ENCODE peak calls at places on chromosomes 13 and 19, in six cellular contexts. One of them, this sample, is unnamed.

GRCh38 chr19:30567535-30568232 is 195.5 kb downstream of the ZNF536 start:
- DNase-seq in A549: no peak
- DNase-seq in heart right ventricle: no peak
- DNase-seq in HepG2: no peak
- DNase-seq in tibial nerve: no peak
- DNase-seq in substantia nigra: no peak
- DNase-seq in this sample: no peak

GRCh38 chr19:55484571-55485438 is at the start of gene NAT14:
- DNase-seq in heart right ventricle: peak
- DNase-seq in tibial nerve: no peak
- DNase-seq in HepG2: peak
- DNase-seq in substantia nigra: peak
- DNase-seq in A549: peak
- DNase-seq in this sample: peak

GRCh38 chr19:5591476-5591875 is 23.7 kb upstream of the TINCR start:
- DNase-seq in tibial nerve: no peak
- DNase-seq in HepG2: no peak
- DNase-seq in substantia nigra: no peak
- DNase-seq in A549: no peak
- DNase-seq in heart right ventricle: no peak
- DNase-seq in this sample: no peak

GRCh38 chr13:59665736-59666135 is 498.0 kb downstream of the DIAPH3 start:
- DNase-seq in heart right ventricle: no peak
- DNase-seq in tibial nerve: no peak
- DNase-seq in HepG2: no peak
- DNase-seq in A549: no peak
- DNase-seq in substantia nigra: no peak
- DNase-seq in this sample: no peak

GRCh38 chr13:84661718-84662117 is 779.4 kb upstream of the SLITRK1 start:
- DNase-seq in tibial nerve: no peak
- DNase-seq in substantia nigra: no peak
- DNase-seq in HepG2: no peak
- DNase-seq in heart right ventricle: no peak
- DNase-seq in A549: no peak
- DNase-seq in this sample: no peak

GRCh38 chr13:110616103-110617101 is 1.1 kb downstream of the NAXD start:
- DNase-seq in substantia nigra: no peak
- DNase-seq in A549: peak
- DNase-seq in HepG2: peak
- DNase-seq in heart right ventricle: no peak
- DNase-seq in tibial nerve: no peak
- DNase-seq in this sample: peak

GRCh38 chr13:89458456-89458855 is 1787.3 kb downstream of the SLITRK5 start:
- DNase-seq in substantia nigra: no peak
- DNase-seq in tibial nerve: no peak
- DNase-seq in HepG2: no peak
- DNase-seq in A549: no peak
- DNase-seq in heart right ventricle: no peak
- DNase-seq in this sample: no peak

GRCh38 chr19:4284176-4284958 is 5.3 kb downstream of the SHD start:
- DNase-seq in HepG2: peak
- DNase-seq in heart right ventricle: no peak
- DNase-seq in substantia nigra: no peak
- DNase-seq in A549: peak
- DNase-seq in tibial nerve: no peak
- DNase-seq in this sample: no peak

GRCh38 chr13:80239571-80240255 is 101.2 kb downstream of the SPRY2 start:
- DNase-seq in heart right ventricle: no peak
- DNase-seq in substantia nigra: no peak
- DNase-seq in tibial nerve: no peak
- DNase-seq in A549: no peak
- DNase-seq in HepG2: no peak
- DNase-seq in this sample: no peak

GRCh38 chr13:80242728-80243427 is 98.0 kb downstream of the SPRY2 start:
- DNase-seq in substantia nigra: no peak
- DNase-seq in A549: no peak
- DNase-seq in HepG2: no peak
- DNase-seq in heart right ventricle: no peak
- DNase-seq in tibial nerve: no peak
- DNase-seq in this sample: no peak

GRCh38 chr13:80244574-80244973 is 96.4 kb downstream of the SPRY2 start:
- DNase-seq in HepG2: no peak
- DNase-seq in A549: no peak
- DNase-seq in substantia nigra: no peak
- DNase-seq in tibial nerve: no peak
- DNase-seq in heart right ventricle: no peak
- DNase-seq in this sample: no peak

GRCh38 chr13:80249906-80250513 is 90.9 kb downstream of the SPRY2 start:
- DNase-seq in A549: no peak
- DNase-seq in tibial nerve: no peak
- DNase-seq in substantia nigra: no peak
- DNase-seq in heart right ventricle: no peak
- DNase-seq in HepG2: no peak
- DNase-seq in this sample: no peak

DNA sequence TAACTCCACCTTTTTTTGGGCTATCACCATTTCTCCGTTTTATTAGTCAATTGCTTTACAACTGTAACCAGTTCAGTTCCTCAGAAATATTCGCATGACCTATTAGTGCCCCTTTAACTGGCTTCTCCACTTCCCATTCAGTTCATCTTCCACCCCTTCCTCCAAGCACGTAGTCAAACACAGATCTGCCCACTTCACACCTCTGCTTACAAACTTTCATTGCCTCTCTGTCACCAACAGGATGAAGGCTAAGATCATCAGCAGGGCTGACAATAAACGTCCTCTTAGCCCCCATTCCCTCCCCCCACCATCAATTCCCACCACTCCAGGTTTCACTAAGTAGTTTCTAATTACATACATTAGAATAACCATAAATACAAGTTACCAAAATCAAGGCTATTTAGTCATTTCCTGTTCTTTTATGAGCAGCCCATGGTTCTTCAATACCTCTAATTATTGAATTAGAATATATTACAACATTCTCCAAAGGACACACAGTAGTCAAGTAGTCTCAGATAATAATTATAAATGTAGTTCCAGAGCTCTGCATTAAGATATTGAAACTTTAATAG is 95.7 kb downstream of the SPRY2 start:
- DNase-seq in HepG2: no peak
- DNase-seq in heart right ventricle: no peak
- DNase-seq in tibial nerve: no peak
- DNase-seq in substantia nigra: no peak
- DNase-seq in A549: no peak
- DNase-seq in this sample: no peak
- H3K27ac ChIP-seq in HepG2: no peak
- H3K27ac ChIP-seq in heart right ventricle: no peak
- H3K27ac ChIP-seq in tibial nerve: no peak
- H3K27ac ChIP-seq in substantia nigra: no peak
- H3K27ac ChIP-seq in A549: no peak
- H3K27ac ChIP-seq in this sample: no peak

DNA sequence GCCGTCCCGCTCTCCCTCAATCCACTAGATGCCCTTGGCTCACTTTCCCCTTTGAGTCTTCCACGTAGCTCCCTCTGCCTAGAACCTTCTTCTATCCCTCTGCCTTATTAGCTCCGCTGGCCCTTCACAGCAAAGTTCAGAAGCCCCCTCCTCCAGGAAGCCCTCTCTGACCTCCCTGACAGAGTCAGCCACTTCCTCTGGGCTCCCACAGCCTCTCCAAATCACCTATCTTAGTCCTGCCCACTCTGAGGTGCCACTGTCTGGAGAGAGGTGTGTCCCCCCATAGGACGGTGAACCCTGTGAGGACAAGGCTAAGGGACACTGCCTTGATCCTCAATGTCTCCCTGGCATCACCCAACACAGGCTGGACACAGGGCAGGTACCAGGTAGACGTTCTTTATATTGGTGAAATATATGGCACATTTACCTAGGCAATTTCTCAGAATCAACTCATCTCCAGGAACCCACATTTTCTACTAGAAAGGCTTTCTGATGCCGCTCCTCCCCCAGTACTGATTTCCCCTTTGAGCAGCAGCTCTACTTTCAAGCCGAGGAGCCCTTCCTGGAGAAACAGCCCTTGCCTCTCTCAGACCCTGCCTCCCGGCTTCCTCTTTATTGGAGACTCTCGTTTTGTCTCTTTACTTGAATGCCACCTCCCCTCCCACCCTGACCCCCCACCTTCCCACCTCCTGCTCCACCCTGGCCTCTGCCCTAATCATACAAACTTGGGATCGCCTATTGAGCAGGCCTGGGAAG is 3.4 kb upstream of the TGFB1 start:
- DNase-seq in A549: no peak
- DNase-seq in substantia nigra: no peak
- DNase-seq in heart right ventricle: no peak
- DNase-seq in tibial nerve: no peak
- DNase-seq in HepG2: no peak
- DNase-seq in this sample: no peak
- H3K27ac ChIP-seq in A549: no peak
- H3K27ac ChIP-seq in substantia nigra: no peak
- H3K27ac ChIP-seq in heart right ventricle: no peak
- H3K27ac ChIP-seq in tibial nerve: no peak
- H3K27ac ChIP-seq in HepG2: no peak
- H3K27ac ChIP-seq in this sample: peak

DNA sequence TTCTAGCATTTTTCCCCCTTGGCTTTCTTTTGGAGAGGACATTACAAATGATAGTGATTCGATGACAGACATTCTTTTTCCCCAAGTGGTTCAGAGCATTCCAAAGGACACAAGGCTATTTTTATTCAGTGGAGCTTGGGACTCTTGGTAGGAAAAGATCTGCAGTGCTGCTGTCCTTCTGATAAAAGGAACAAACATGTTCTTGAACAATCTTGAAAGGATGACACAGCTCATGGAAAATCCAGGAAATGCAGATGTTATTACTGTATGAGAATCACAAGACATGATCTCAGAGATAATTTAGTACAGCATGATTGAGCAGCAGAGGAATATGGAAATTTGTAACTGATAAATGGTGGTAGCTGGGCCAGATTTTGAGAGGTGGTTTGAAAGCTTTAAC is 96.2 kb upstream of the RFC3 start:
- DNase-seq in A549: no peak
- DNase-seq in HepG2: no peak
- DNase-seq in substantia nigra: no peak
- DNase-seq in tibial nerve: no peak
- DNase-seq in heart right ventricle: no peak
- DNase-seq in this sample: no peak
- H3K27ac ChIP-seq in A549: peak
- H3K27ac ChIP-seq in HepG2: no peak
- H3K27ac ChIP-seq in substantia nigra: no peak
- H3K27ac ChIP-seq in tibial nerve: peak
- H3K27ac ChIP-seq in heart right ventricle: peak
- H3K27ac ChIP-seq in this sample: no peak

GRCh38 chr13:114263590-114263989 is 17.8 kb upstream of the UPF3A start:
- DNase-seq in tibial nerve: no peak
- DNase-seq in heart right ventricle: no peak
- DNase-seq in HepG2: no peak
- DNase-seq in A549: no peak
- DNase-seq in substantia nigra: no peak
- DNase-seq in this sample: peak
- H3K27ac ChIP-seq in tibial nerve: no peak
- H3K27ac ChIP-seq in heart right ventricle: no peak
- H3K27ac ChIP-seq in HepG2: no peak
- H3K27ac ChIP-seq in A549: no peak
- H3K27ac ChIP-seq in substantia nigra: no peak
- H3K27ac ChIP-seq in this sample: peak

DNA sequence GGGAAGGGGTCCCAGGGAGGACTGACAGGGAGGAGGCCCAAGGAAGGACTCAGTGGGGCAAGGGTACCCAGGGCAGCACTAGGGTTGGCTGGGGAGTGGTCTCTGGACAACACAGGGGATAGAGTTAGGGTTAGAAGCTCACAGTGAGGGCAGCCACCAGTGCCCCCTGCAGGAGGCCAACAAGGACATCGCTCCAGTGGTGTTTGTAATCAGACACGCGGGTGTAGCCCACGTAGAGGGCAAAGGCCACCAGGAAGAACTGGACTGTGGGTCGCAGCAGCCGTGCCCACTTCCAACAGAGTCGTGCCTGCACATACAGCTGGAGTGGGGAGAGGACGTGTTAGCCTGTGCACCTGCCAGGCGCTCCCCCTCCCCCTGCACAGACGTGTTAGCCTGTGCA is 9.2 kb downstream of the PLPP2 start:
- DNase-seq in substantia nigra: no peak
- DNase-seq in tibial nerve: no peak
- DNase-seq in HepG2: no peak
- DNase-seq in heart right ventricle: no peak
- DNase-seq in A549: no peak
- DNase-seq in this sample: no peak
- H3K27ac ChIP-seq in substantia nigra: no peak
- H3K27ac ChIP-seq in tibial nerve: no peak
- H3K27ac ChIP-seq in HepG2: no peak
- H3K27ac ChIP-seq in heart right ventricle: no peak
- H3K27ac ChIP-seq in A549: no peak
- H3K27ac ChIP-seq in this sample: no peak

This sample was measured in CD4-positive, alpha-beta memory T cell.